ENCODE peak calls at places on chromosome 3, in eight cellular contexts. One of them, this sample, is unnamed. For H3K4me1, the result is how much of the 10 kb centered on the place peaks cover.

GRCh38 chr3:182683335-182684257 is 109.7 kb upstream of the ATP11B start:
- DNase-seq in right lobe of liver: peak
- DNase-seq in sigmoid colon: no peak
- DNase-seq in transverse colon: peak
- DNase-seq in uterus: peak
- DNase-seq in IMR-90: peak
- DNase-seq in HCT116: peak
- DNase-seq in ovary: peak
- DNase-seq in this sample: peak

GRCh38 chr3:157130138-157130880 is 29.6 kb downstream of the CCNL1 start:
- DNase-seq in transverse colon: peak
- DNase-seq in right lobe of liver: no peak
- DNase-seq in sigmoid colon: peak
- DNase-seq in ovary: peak
- DNase-seq in uterus: peak
- DNase-seq in IMR-90: peak
- DNase-seq in HCT116: peak
- DNase-seq in this sample: peak

GRCh38 chr3:127097009-127097350 is 96.0 kb upstream of the PRR23E start:
- DNase-seq in uterus: no peak
- DNase-seq in transverse colon: no peak
- DNase-seq in ovary: no peak
- DNase-seq in IMR-90: peak
- DNase-seq in sigmoid colon: no peak
- DNase-seq in HCT116: no peak
- DNase-seq in right lobe of liver: no peak
- DNase-seq in this sample: peak

GRCh38 chr3:104388624-104389023 is 978.1 kb upstream of the ALCAM start:
- DNase-seq in transverse colon: no peak
- DNase-seq in HCT116: no peak
- DNase-seq in sigmoid colon: no peak
- DNase-seq in uterus: no peak
- DNase-seq in right lobe of liver: no peak
- DNase-seq in IMR-90: peak
- DNase-seq in ovary: no peak
- DNase-seq in this sample: no peak

GRCh38 chr3:128374746-128375445 is 91.8 kb downstream of the DNAJB8 start:
- DNase-seq in uterus: no peak
- DNase-seq in transverse colon: no peak
- DNase-seq in IMR-90: no peak
- DNase-seq in sigmoid colon: no peak
- DNase-seq in right lobe of liver: no peak
- DNase-seq in HCT116: no peak
- DNase-seq in ovary: no peak
- DNase-seq in this sample: no peak

GRCh38 chr3:69081583-69082262 is 1.6 kb upstream of the UBA3 start:
- DNase-seq in transverse colon: no peak
- DNase-seq in sigmoid colon: no peak
- DNase-seq in ovary: no peak
- DNase-seq in uterus: no peak
- DNase-seq in IMR-90: no peak
- DNase-seq in right lobe of liver: no peak
- DNase-seq in HCT116: no peak
- DNase-seq in this sample: no peak

GRCh38 chr3:161781381-161781780 is 284.8 kb downstream of the OTOL1 start:
- DNase-seq in sigmoid colon: no peak
- DNase-seq in ovary: no peak
- DNase-seq in uterus: no peak
- DNase-seq in HCT116: no peak
- DNase-seq in right lobe of liver: no peak
- DNase-seq in transverse colon: no peak
- DNase-seq in IMR-90: no peak
- DNase-seq in this sample: no peak

GRCh38 chr3:48157215-48157840 is 30.9 kb downstream of the CDC25A start:
- DNase-seq in HCT116: peak
- DNase-seq in sigmoid colon: no peak
- DNase-seq in transverse colon: no peak
- DNase-seq in ovary: no peak
- DNase-seq in IMR-90: peak
- DNase-seq in uterus: no peak
- DNase-seq in right lobe of liver: no peak
- DNase-seq in this sample: peak

GRCh38 chr3:1235526-1236120 is 142.8 kb downstream of the CNTN6 start:
- DNase-seq in sigmoid colon: no peak
- DNase-seq in right lobe of liver: no peak
- DNase-seq in uterus: no peak
- DNase-seq in HCT116: no peak
- DNase-seq in transverse colon: no peak
- DNase-seq in ovary: no peak
- DNase-seq in IMR-90: no peak
- DNase-seq in this sample: no peak

GRCh38 chr3:15290731-15291130 is 41.7 kb downstream of the SH3BP5 start:
- DNase-seq in transverse colon: no peak
- DNase-seq in sigmoid colon: peak
- DNase-seq in ovary: no peak
- DNase-seq in IMR-90: no peak
- DNase-seq in HCT116: no peak
- DNase-seq in uterus: no peak
- DNase-seq in right lobe of liver: no peak
- DNase-seq in this sample: no peak

GRCh38 chr3:15288331-15288726 is 44.1 kb downstream of the SH3BP5 start:
- DNase-seq in transverse colon: no peak
- DNase-seq in ovary: no peak
- DNase-seq in sigmoid colon: peak
- DNase-seq in uterus: no peak
- DNase-seq in IMR-90: no peak
- DNase-seq in right lobe of liver: no peak
- DNase-seq in HCT116: no peak
- DNase-seq in this sample: no peak

GRCh38 chr3:15286022-15286421 is 46.4 kb downstream of the SH3BP5 start:
- DNase-seq in uterus: no peak
- DNase-seq in HCT116: no peak
- DNase-seq in ovary: no peak
- DNase-seq in sigmoid colon: no peak
- DNase-seq in transverse colon: no peak
- DNase-seq in right lobe of liver: no peak
- DNase-seq in IMR-90: no peak
- DNase-seq in this sample: no peak

GRCh38 chr3:15289661-15290060 is 42.7 kb downstream of the SH3BP5 start:
- DNase-seq in right lobe of liver: no peak
- DNase-seq in ovary: no peak
- DNase-seq in uterus: no peak
- DNase-seq in sigmoid colon: no peak
- DNase-seq in transverse colon: no peak
- DNase-seq in IMR-90: no peak
- DNase-seq in HCT116: no peak
- DNase-seq in this sample: no peak

DNA sequence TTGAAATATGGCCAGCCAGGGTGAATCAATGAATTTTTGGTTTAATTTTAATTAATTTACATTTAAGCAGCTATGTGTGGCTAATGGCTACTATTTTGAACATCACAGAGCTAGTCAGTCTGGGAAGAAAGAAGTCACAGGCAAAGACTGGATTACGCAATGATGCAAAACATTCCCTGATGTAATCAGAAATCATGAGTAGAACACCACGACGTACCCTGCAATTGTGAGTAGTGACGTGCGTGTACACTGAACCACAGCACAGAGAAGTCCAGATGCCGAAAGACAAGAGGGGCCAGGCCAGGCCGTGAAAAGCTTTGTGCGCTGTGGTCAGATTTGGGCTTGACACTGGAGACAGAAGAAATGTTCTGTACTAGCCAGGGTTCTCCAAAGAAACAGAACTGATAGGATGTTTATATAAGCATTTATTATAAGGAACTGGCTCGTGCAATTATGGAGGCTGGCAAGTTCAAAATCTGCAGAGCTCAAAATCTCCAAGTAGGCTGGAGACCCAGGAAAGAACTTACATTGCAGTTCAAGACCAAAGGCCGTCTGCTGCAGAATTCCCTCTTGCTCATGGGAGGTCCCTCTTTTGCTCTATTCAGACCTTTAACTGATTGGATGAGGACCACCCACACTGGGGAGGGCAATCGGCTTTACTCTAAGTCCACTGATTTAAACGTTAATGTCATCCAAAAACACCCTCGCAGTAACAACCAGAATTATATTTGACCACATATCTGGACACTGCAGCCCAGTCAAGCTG is 44.6 kb downstream of the SH3BP5 start:
- DNase-seq in sigmoid colon: peak
- DNase-seq in transverse colon: peak
- DNase-seq in IMR-90: peak
- DNase-seq in ovary: peak
- DNase-seq in uterus: peak
- DNase-seq in right lobe of liver: no peak
- DNase-seq in HCT116: no peak
- DNase-seq in this sample: no peak
- H3K4me3 ChIP-seq in sigmoid colon: no peak
- H3K4me3 ChIP-seq in transverse colon: no peak
- H3K4me3 ChIP-seq in IMR-90: no peak
- H3K4me3 ChIP-seq in ovary: no peak
- H3K4me3 ChIP-seq in uterus: no peak
- H3K4me3 ChIP-seq in right lobe of liver: no peak
- H3K4me3 ChIP-seq in HCT116: no peak
- H3K4me3 ChIP-seq in this sample: no peak

DNA sequence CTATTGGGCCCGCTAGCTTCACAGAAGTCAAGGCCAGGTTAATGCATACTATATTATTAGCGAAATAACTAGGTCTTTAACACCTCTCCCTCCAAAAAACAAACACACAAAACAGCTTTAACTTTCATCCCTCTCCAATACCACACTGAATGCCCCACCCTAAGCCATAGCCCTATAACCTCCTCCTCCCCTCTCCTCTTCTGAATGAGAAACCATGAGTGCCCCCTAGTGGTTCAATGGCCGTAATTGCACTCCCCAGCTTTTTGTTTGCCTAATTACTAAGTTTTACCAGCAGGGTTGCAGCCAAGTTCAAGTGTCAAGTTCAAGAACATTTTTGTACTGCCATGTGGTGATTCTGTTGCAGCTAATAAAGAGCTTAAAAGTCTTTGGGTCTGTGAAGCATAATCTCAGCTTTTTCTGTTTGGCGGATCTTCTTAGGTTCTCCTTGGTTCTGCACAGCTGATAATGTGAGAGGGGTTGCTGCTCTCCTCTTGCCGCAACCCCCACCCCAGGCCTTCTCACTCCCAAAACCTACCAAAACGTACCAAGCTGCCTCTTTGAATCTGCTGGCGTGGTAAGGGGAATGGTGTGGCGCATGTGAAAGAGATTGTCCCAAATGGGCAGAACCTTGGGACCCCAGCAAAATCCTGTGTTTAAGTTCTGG is 57.9 kb downstream of the RPL22L1 start:
- DNase-seq in uterus: peak
- DNase-seq in IMR-90: peak
- DNase-seq in right lobe of liver: peak
- DNase-seq in HCT116: peak
- DNase-seq in transverse colon: peak
- DNase-seq in sigmoid colon: peak
- DNase-seq in ovary: peak
- DNase-seq in this sample: peak
- H3K4me1 ChIP-seq in uterus: under half
- H3K4me1 ChIP-seq in IMR-90: under half
- H3K4me1 ChIP-seq in right lobe of liver: under half
- H3K4me1 ChIP-seq in HCT116: under half
- H3K4me1 ChIP-seq in transverse colon: under half
- H3K4me1 ChIP-seq in sigmoid colon: under half
- H3K4me1 ChIP-seq in ovary: under half
- H3K4me1 ChIP-seq in this sample: under half

DNA sequence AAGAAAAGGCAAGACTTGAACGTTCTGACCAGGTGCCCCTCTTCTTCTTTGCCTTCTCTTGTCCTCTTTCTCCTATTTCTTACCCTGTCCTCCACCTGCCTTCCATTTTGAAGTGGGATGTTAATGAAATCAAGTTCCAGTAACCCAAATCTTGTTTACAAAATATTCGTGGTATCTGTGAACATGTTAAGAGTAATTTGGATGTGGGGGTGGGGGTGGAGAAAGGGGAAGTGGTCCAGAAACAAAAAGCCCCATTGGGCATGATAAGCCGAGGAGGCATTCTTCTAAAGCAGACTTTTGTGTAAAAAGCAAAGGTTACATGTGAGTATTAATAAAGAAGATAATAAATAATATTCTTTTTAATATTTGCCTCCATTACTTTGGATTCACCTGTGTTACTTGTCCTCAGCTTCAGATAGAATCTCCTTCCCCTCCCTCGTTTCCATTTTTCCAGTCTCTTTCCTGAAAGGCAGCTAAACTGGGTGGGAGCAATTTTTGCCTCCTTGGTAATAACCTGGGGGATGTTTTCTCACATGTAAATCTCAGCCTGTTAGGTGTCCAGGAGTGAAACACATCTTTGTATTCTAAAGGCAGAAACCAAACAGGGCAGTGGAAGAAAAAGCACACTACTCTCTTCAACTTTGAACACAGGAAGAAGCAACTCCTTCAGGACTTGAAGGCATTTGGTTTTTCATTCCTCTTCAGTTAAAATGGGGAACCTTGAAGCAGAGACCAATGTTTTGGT is 3.2 kb downstream of the CHST2 start:
- DNase-seq in transverse colon: no peak
- DNase-seq in right lobe of liver: no peak
- DNase-seq in sigmoid colon: no peak
- DNase-seq in HCT116: no peak
- DNase-seq in IMR-90: no peak
- DNase-seq in ovary: no peak
- DNase-seq in uterus: no peak
- DNase-seq in this sample: no peak
- TF ChIP-seq POLR2A in transverse colon: no peak
- TF ChIP-seq POLR2A in right lobe of liver: no peak
- TF ChIP-seq POLR2A in sigmoid colon: no peak
- TF ChIP-seq POLR2A in HCT116: no peak
- TF ChIP-seq POLR2A in IMR-90: no peak
- TF ChIP-seq POLR2A in ovary: no peak
- TF ChIP-seq POLR2A in uterus: no peak
- TF ChIP-seq POLR2A in this sample: no peak

DNA sequence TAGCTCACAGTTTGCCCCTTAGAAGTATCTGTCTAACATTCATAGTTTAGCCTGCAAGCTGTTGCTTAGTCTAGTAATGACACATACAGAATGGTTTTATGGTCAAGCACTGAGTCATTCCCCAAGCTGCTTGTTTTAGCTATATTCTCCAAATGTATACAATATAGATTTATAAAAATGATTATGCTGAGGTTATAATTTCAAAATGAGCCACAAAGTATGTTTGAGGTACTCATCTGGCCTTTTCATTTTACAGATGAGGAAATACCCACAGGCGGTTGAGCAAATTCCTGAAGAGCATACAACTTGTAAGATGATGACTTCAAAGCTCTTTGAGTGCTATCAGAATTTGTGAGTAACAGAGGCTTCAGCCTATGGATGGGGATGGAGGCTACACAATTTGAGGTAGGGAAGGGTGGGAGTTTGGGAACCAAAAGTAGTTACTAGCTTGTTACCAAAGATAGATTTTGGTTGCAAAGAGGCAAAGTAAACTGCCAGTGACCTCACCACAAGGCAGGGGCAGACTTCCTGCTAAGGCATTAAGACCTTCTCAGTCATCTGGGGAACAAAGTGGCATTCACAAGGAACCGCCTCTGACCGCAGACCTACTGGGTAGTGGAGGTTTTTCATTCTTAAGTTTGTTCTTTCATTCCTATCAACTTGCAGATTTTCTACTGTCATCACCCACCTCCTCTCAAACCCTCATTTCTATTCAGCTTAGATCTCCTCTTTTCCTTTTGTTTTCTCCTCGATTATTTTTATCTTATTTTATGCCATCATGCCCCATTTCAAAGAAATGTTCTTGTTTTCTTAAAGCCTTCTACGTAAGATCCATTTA is 257.2 kb upstream of the NECTIN3 start:
- DNase-seq in ovary: no peak
- DNase-seq in sigmoid colon: no peak
- DNase-seq in right lobe of liver: no peak
- DNase-seq in uterus: no peak
- DNase-seq in HCT116: peak
- DNase-seq in transverse colon: peak
- DNase-seq in IMR-90: peak
- DNase-seq in this sample: no peak
- H3K4me3 ChIP-seq in ovary: no peak
- H3K4me3 ChIP-seq in sigmoid colon: no peak
- H3K4me3 ChIP-seq in right lobe of liver: no peak
- H3K4me3 ChIP-seq in uterus: no peak
- H3K4me3 ChIP-seq in HCT116: peak
- H3K4me3 ChIP-seq in transverse colon: no peak
- H3K4me3 ChIP-seq in IMR-90: peak
- H3K4me3 ChIP-seq in this sample: no peak